ENCODE peak calls at places on chromosomes 16 and 17, in five cellular contexts. K is left lung, Y is tibial artery, P is sigmoid colon, M is Peyer's patch. G is an unnamed sample. For H3K9me3, the result is how much of the 10 kb centered on the place peaks cover.

GRCh38 chr16:11390573-11391495 is 45.6 kb downstream of the RMI2 start:
- DNase-seq in K (no peak), Y (no peak), P (peak), M (no peak), G (no peak)

GRCh38 chr16:19128454-19129210 is 14.9 kb downstream of the ITPRIPL2 start:
- DNase-seq in K (no peak), Y (no peak), P (no peak), M (no peak), G (no peak)

GRCh38 chr17:1561420-1562177 is 993 bp downstream of the PITPNA start:
- DNase-seq in K (peak), Y (no peak), P (no peak), M (no peak), G (no peak)

GRCh38 chr16:497258-497657 is 30.3 kb upstream of the CAPN15 start:
- DNase-seq in K (peak), Y (no peak), P (no peak), M (no peak), G (no peak)

GRCh38 chr17:73748521-73748920 is 104.3 kb upstream of the SDK2 start:
- DNase-seq in K (no peak), Y (no peak), P (no peak), M (no peak), G (no peak)

GRCh38 chr16:17026600-17027242 is 444.0 kb downstream of the XYLT1 start:
- DNase-seq in K (no peak), Y (no peak), P (no peak), M (peak), G (no peak)

GRCh38 chr17:64775701-64776570 is 113.8 kb upstream of the SMURF2 start:
- DNase-seq in K (no peak), Y (no peak), P (no peak), M (no peak), G (no peak)

GRCh38 chr17:38419508-38419981 is 8.7 kb upstream of the ARHGAP23 start:
- DNase-seq in K (no peak), Y (no peak), P (no peak), M (no peak), G (no peak)

GRCh38 chr17:65368341-65368740 is 193.1 kb downstream of the AXIN2 start:
- DNase-seq in K (no peak), Y (no peak), P (no peak), M (no peak), G (peak)

GRCh38 chr16:49659356-49659755 is 196.6 kb downstream of the ZNF423 start:
- DNase-seq in K (no peak), Y (no peak), P (no peak), M (no peak), G (no peak)

GRCh38 chr17:80857721-80858171 is 133.9 kb upstream of the CHMP6 start:
- DNase-seq in K (peak), Y (no peak), P (peak), M (no peak), G (no peak)

GRCh38 chr17:66900126-66901010 is 64.1 kb upstream of the CACNG4 start:
- DNase-seq in K (no peak), Y (no peak), P (no peak), M (no peak), G (no peak)

GRCh38 chr17:83050651-83051422 is 28.6 kb upstream of the METRNL start:
- DNase-seq in K (no peak), Y (no peak), P (peak), M (peak), G (no peak)

GRCh38 chr17:5399767-5400166 is 19.7 kb downstream of the NUP88 start:
- DNase-seq in K (no peak), Y (no peak), P (no peak), M (no peak), G (no peak)

GRCh38 chr17:7293821-7294613 is 422 bp downstream of the YBX2 start:
- DNase-seq in K (no peak), Y (no peak), P (no peak), M (no peak), G (no peak)

GRCh38 chr17:16653367-16654041 is at the start of gene ZNF624:
- DNase-seq in K (peak), Y (peak), P (peak), M (peak), G (peak)

GRCh38 chr16:87723224-87723619 is 42.6 kb downstream of the KLHDC4 start:
- DNase-seq in K (peak), Y (no peak), P (no peak), M (peak), G (no peak)

GRCh38 chr17:83161298-83162034 is 82.1 kb downstream of the METRNL start:
- DNase-seq in K (peak), Y (no peak), P (peak), M (no peak), G (no peak)

GRCh38 chr16:89655062-89655643 is 2.4 kb downstream of the CHMP1A start:
- DNase-seq in K (no peak), Y (no peak), P (no peak), M (no peak), G (no peak)

GRCh38 chr16:4142268-4142667 is 26.0 kb upstream of the ADCY9 start:
- DNase-seq in K (no peak), Y (no peak), P (no peak), M (no peak), G (no peak)

GRCh38 chr17:52751051-52751450 is 592.5 kb upstream of the CA10 start:
- DNase-seq in K (peak), Y (no peak), P (no peak), M (no peak), G (no peak)

GRCh38 chr17:64418506-64419339 is 28.1 kb upstream of the PECAM1 start:
- DNase-seq in K (no peak), Y (no peak), P (peak), M (no peak), G (no peak)

GRCh38 chr17:49756805-49757496 is 7.0 kb downstream of the FAM117A start:
- DNase-seq in K (no peak), Y (no peak), P (no peak), M (no peak), G (no peak)

GRCh38 chr16:66706506-66706880 is 9.9 kb upstream of the CMTM4 start:
- DNase-seq in K (no peak), Y (no peak), P (peak), M (no peak), G (no peak)

GRCh38 chr16:4544483-4544882 is 5.9 kb upstream of the CDIP1 start:
- DNase-seq in K (no peak), Y (no peak), P (no peak), M (no peak), G (no peak)

GRCh38 chr17:75475144-75475835 is 18.9 kb downstream of the TMEM94 start:
- DNase-seq in K (peak), Y (no peak), P (no peak), M (no peak), G (no peak)

GRCh38 chr17:71334041-71334781 is 786.6 kb upstream of the SOX9 start:
- DNase-seq in K (no peak), Y (no peak), P (no peak), M (no peak), G (no peak)

GRCh38 chr17:17044846-17045561 is 2.7 kb downstream of the MPRIP start:
- DNase-seq in K (no peak), Y (no peak), P (peak), M (no peak), G (no peak)

GRCh38 chr17:69947027-69947759 is 127.8 kb upstream of the KCNJ16 start:
- DNase-seq in K (no peak), Y (no peak), P (no peak), M (no peak), G (no peak)
- H3K9me3 ChIP-seq in K (under half), Y (under half), P (under half), M (under half), G (under half)

DNA sequence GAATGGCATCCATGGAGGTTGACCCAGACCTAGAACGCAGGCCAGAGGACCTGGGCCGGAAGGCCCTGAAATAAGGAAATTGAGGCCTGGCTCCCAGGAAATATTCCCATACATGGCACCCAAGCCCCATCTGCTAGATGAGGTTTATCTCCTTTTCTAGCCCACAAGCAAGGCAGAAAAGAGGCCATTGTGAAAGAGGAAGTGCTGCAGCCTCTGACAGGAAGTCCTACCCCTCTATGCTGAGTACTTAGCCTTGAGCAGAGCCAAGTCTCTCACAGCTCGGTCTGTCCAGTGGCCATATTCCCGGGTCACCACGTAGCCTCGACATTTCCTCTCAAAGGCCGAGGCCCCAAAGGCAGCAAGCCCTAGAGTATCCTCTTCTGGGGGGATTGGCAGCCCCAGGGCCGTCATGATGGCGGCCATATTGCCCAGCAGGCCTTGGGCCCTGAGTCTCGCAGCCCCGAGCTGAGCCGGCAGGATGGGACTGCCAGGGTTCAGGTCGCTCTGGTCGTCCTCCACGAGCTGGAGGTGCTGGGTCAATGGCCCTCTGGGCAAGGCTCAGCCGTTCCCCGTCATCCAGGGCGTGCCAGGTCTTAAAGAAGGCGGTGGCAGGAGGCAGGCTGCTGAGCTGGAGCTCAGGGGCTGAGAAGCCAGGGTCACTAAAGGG is 7.8 kb downstream of the CTF1 start:
- DNase-seq in K (peak), Y (no peak), P (no peak), M (no peak), G (no peak)
- H3K9me3 ChIP-seq in K (under half), Y (under half), P (under half), M (under half), G (under half)

GRCh38 chr16:84109598-84110325 is 7.0 kb downstream of the MBTPS1 start:
- DNase-seq in K (no peak), Y (no peak), P (no peak), M (no peak), G (no peak)
- H3K9me3 ChIP-seq in K (under half), Y (under half), P (under half), M (under half), G (under half)

GRCh38 chr16:31893824-31894223 is 20.2 kb downstream of the ZNF267 start:
- DNase-seq in K (no peak), Y (no peak), P (no peak), M (no peak), G (no peak)

GRCh38 chr16:31886227-31886626 is 12.6 kb downstream of the ZNF267 start:
- DNase-seq in K (no peak), Y (no peak), P (no peak), M (no peak), G (no peak)

DNA sequence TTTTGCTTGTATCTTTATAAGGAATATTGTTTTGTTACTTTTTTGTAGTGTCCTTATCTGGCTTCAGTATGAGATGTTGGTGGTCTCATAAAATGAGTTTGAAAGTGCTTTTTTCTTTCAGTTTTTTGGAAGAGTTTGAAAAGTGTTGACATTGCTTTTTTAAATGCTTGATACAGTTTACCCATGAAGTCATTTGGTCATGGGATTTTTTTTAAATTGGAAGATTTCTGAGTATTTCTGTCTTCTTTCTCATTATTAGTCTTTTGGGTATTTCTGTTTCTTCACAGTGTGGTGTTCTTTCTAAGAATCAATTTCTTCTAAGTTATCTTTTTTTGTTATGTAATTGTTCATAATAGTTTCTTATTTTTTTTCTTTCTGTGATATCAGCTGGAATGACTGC is 15.1 kb downstream of the ZNF267 start:
- DNase-seq in K (no peak), Y (no peak), P (no peak), M (no peak), G (no peak)
- H3K9me3 ChIP-seq in K (under half), Y (under half), P (under half), M (under half), G (under half)

G was measured in esophagus muscularis mucosa.